ENCODE peak calls at places on chromosome 1, in four cellular contexts. One of them, this sample, is unnamed.

GRCh38 chr1:11061652-11062365 is 2.0 kb upstream of the SRM start:
- DNase-seq in lower lobe of right lung: no peak
- DNase-seq in iPS DF 6.9: no peak
- DNase-seq in adrenal gland: no peak
- DNase-seq in this sample: no peak

GRCh38 chr1:54922040-54922761 is 35.2 kb upstream of the DHCR24 start:
- DNase-seq in lower lobe of right lung: no peak
- DNase-seq in iPS DF 6.9: no peak
- DNase-seq in adrenal gland: no peak
- DNase-seq in this sample: no peak

GRCh38 chr1:4380564-4381168 is 273.7 kb upstream of the AJAP1 start:
- DNase-seq in lower lobe of right lung: no peak
- DNase-seq in iPS DF 6.9: no peak
- DNase-seq in adrenal gland: no peak
- DNase-seq in this sample: no peak

GRCh38 chr1:204507317-204508105 is 8.7 kb upstream of the MDM4 start:
- DNase-seq in lower lobe of right lung: no peak
- DNase-seq in iPS DF 6.9: no peak
- DNase-seq in adrenal gland: peak; percentile 48
- DNase-seq in this sample: peak; percentile 66

GRCh38 chr1:185565314-185565713 is 168.9 kb upstream of the HMCN1 start:
- DNase-seq in lower lobe of right lung: no peak
- DNase-seq in iPS DF 6.9: no peak
- DNase-seq in adrenal gland: no peak
- DNase-seq in this sample: no peak

GRCh38 chr1:233244183-233244582 is 51.3 kb downstream of the PCNX2 start:
- DNase-seq in lower lobe of right lung: no peak
- DNase-seq in iPS DF 6.9: no peak
- DNase-seq in adrenal gland: no peak
- DNase-seq in this sample: peak; percentile 19

GRCh38 chr1:231702804-231703203 is 76.2 kb downstream of the DISC1 start:
- DNase-seq in lower lobe of right lung: no peak
- DNase-seq in iPS DF 6.9: no peak
- DNase-seq in adrenal gland: no peak
- DNase-seq in this sample: no peak

GRCh38 chr1:181392613-181393170 is 90.6 kb upstream of the CACNA1E start:
- DNase-seq in lower lobe of right lung: no peak
- DNase-seq in iPS DF 6.9: no peak
- DNase-seq in adrenal gland: no peak
- DNase-seq in this sample: no peak

GRCh38 chr1:16163882-16164820 is 8.3 kb upstream of the EPHA2 start:
- DNase-seq in lower lobe of right lung: no peak
- DNase-seq in iPS DF 6.9: no peak
- DNase-seq in adrenal gland: peak; percentile 58
- DNase-seq in this sample: peak; percentile 91

GRCh38 chr1:31843506-31843905 is 27.7 kb upstream of the SPOCD1 start:
- DNase-seq in lower lobe of right lung: no peak
- DNase-seq in iPS DF 6.9: no peak
- DNase-seq in adrenal gland: no peak
- DNase-seq in this sample: peak; percentile 92

GRCh38 chr1:23922321-23922943 is 9.3 kb upstream of the CNR2 start:
- DNase-seq in lower lobe of right lung: no peak
- DNase-seq in iPS DF 6.9: no peak
- DNase-seq in adrenal gland: no peak
- DNase-seq in this sample: no peak
- H3K4me3 ChIP-seq in lower lobe of right lung: no peak overlapping the region
- H3K4me3 ChIP-seq in iPS DF 6.9: no peak overlapping the region
- H3K4me3 ChIP-seq in adrenal gland: no peak overlapping the region
- H3K4me3 ChIP-seq in this sample: no peak overlapping the region

DNA sequence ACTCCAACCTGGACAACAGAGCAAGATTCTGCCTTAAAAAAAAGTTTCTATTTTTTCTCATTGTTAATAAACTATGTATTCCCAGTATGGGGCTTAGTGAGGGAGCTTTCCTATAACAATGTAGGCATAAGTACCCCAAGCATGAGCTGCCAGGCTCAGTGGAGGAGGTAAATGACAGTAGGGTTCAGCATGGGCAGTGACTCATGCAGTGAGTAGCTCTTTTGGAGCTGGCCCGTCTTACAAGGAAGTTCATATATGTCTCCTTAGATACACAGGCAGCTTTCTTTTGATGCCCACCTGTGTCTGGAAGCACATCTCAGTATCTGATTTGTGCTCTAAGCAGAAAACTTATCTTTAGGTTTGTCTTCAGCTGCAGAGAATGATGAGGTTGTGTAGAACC is 57.9 kb downstream of the ZNF678 start:
- DNase-seq in lower lobe of right lung: no peak
- DNase-seq in iPS DF 6.9: no peak
- DNase-seq in adrenal gland: no peak
- DNase-seq in this sample: no peak
- H3K9me3 ChIP-seq in lower lobe of right lung: peaks cover 64% of the 10 kb centered on the region
- H3K9me3 ChIP-seq in iPS DF 6.9: no peaks in the 10 kb centered on the region
- H3K9me3 ChIP-seq in adrenal gland: no peaks in the 10 kb centered on the region
- H3K9me3 ChIP-seq in this sample: peaks cover 30% of the 10 kb centered on the region

DNA sequence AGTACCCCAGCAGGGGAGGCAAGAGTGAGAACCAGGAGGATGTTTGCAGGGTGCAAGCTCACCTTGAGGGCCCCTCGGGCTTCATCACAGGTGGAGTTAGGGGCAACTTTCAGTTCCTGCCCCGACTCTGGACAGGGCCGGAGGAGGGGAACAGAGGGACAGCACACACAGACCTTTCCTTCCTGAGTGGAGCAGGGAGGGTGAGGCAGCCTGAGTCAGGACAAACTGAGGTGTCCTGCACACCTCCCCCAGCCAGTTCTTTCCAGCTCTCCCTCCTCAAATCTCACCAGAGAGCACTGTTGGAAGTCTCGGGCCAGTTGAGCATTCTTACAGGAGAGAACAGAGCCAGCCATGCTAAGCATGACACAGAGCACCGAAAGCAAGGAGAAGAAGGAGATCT is 1.5 kb downstream of the ENTREP3 start:
- DNase-seq in lower lobe of right lung: no peak
- DNase-seq in iPS DF 6.9: no peak
- DNase-seq in adrenal gland: no peak
- DNase-seq in this sample: no peak
- H3K27me3 ChIP-seq in lower lobe of right lung: no peaks in the 10 kb centered on the region
- H3K27me3 ChIP-seq in iPS DF 6.9: no peaks in the 10 kb centered on the region
- H3K27me3 ChIP-seq in adrenal gland: no peaks in the 10 kb centered on the region
- H3K27me3 ChIP-seq in this sample: no peaks in the 10 kb centered on the region

GRCh38 chr1:149844096-149844495 is 55.3 kb upstream of the BOLA1 start:
- DNase-seq in lower lobe of right lung: no peak
- DNase-seq in iPS DF 6.9: no peak
- DNase-seq in adrenal gland: no peak
- DNase-seq in this sample: no peak

GRCh38 chr1:149843302-149844041 is 55.9 kb upstream of the BOLA1 start:
- DNase-seq in lower lobe of right lung: no peak
- DNase-seq in iPS DF 6.9: no peak
- DNase-seq in adrenal gland: no peak
- DNase-seq in this sample: no peak

GRCh38 chr1:149846042-149846441 is 53.3 kb upstream of the BOLA1 start:
- DNase-seq in lower lobe of right lung: no peak
- DNase-seq in iPS DF 6.9: no peak
- DNase-seq in adrenal gland: no peak
- DNase-seq in this sample: no peak

GRCh38 chr1:149845416-149845815 is 54.0 kb upstream of the BOLA1 start:
- DNase-seq in lower lobe of right lung: no peak
- DNase-seq in iPS DF 6.9: no peak
- DNase-seq in adrenal gland: no peak
- DNase-seq in this sample: no peak

DNA sequence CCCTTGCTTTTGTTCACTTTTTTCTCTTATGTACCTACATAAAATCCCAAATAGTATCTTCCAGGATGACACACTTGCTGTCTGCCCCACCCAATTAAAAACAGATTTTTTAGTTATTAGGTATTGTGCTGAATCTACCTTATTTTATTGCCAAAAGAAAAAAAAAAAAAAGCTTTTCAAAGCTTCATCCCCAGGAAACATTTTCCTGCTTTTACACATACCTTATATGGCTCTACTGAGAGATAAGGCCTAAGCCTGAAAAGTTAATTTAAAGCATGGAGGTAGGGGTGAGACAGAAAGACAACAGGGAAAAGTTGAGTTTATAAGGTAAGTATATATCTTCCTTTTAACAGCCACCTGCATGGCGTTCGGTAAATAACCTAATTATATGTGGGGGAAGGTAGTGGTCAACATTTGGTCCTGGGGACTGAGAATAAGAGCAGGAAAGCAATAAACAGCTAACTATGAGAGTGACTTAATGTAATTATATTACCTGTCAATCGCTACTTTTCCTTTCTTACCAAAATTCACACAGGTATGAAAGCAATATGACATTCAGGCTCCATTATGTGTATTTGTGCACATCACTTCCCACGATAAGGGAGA is 54.6 kb upstream of the BOLA1 start:
- DNase-seq in lower lobe of right lung: no peak
- DNase-seq in iPS DF 6.9: no peak
- DNase-seq in adrenal gland: no peak
- DNase-seq in this sample: no peak
- H3K4me3 ChIP-seq in lower lobe of right lung: no peak overlapping the region
- H3K4me3 ChIP-seq in iPS DF 6.9: peak overlapping the region; percentile 21
- H3K4me3 ChIP-seq in adrenal gland: no peak overlapping the region
- H3K4me3 ChIP-seq in this sample: peak overlapping the region; percentile 79

DNA sequence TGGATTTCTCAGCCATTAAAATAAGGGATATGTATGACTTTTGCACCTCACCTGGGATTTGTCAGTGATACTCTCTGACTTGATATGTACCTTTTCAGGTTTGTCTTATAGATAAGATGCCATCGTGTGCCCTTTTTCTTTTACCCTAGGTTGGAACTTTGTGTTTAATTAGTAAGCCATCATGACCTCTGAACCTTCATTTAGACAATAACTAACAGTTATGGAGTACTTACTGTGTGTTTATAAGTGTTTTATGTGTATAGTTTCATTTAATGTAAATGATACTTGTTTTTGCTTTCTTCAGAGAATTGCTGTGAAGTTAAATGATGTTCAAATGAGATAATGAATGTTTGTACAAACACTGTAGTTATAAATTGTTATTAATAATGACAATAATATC is 14.4 kb downstream of the HS2ST1 start:
- DNase-seq in lower lobe of right lung: no peak
- DNase-seq in iPS DF 6.9: no peak
- DNase-seq in adrenal gland: no peak
- DNase-seq in this sample: no peak
- H3K9me3 ChIP-seq in lower lobe of right lung: no peaks in the 10 kb centered on the region
- H3K9me3 ChIP-seq in iPS DF 6.9: peaks cover 4% of the 10 kb centered on the region
- H3K9me3 ChIP-seq in adrenal gland: no peaks in the 10 kb centered on the region
- H3K9me3 ChIP-seq in this sample: no peaks in the 10 kb centered on the region

GRCh38 chr1:156848461-156849150 is 10.3 kb downstream of the INSRR start:
- DNase-seq in lower lobe of right lung: peak; percentile 71
- DNase-seq in iPS DF 6.9: no peak
- DNase-seq in adrenal gland: no peak
- DNase-seq in this sample: no peak
- H3K27me3 ChIP-seq in lower lobe of right lung: peaks cover 70% of the 10 kb centered on the region
- H3K27me3 ChIP-seq in iPS DF 6.9: peaks cover 63% of the 10 kb centered on the region
- H3K27me3 ChIP-seq in adrenal gland: peaks cover 25% of the 10 kb centered on the region
- H3K27me3 ChIP-seq in this sample: no peaks in the 10 kb centered on the region

This sample was measured in MG63.